ENCODE peak calls at places on chromosomes 5 and 9, in four cellular contexts. One of them, this sample, is unnamed.

GRCh38 chr9:131312246-131312645 is 22.7 kb downstream of the PLPP7 start:
- DNase-seq in PC-9: no peak
- DNase-seq in body of pancreas: no peak
- DNase-seq in naive thymus-derived CD4-positive, alpha-beta T cell: no peak
- DNase-seq in this sample: no peak

GRCh38 chr9:112751059-112751795 is 667 bp downstream of the SNX30 start:
- DNase-seq in PC-9: peak; percentile 69
- DNase-seq in body of pancreas: peak; percentile 35
- DNase-seq in naive thymus-derived CD4-positive, alpha-beta T cell: peak; percentile 17
- DNase-seq in this sample: peak; percentile 69

GRCh38 chr5:9173281-9174048 is 372.4 kb downstream of the SEMA5A start:
- DNase-seq in PC-9: peak; percentile 63
- DNase-seq in body of pancreas: no peak
- DNase-seq in naive thymus-derived CD4-positive, alpha-beta T cell: no peak
- DNase-seq in this sample: no peak

GRCh38 chr5:36398137-36398536 is 96.4 kb upstream of the RANBP3L start:
- DNase-seq in PC-9: no peak
- DNase-seq in body of pancreas: no peak
- DNase-seq in naive thymus-derived CD4-positive, alpha-beta T cell: no peak
- DNase-seq in this sample: no peak

GRCh38 chr5:177194278-177194677 is 60.7 kb downstream of the NSD1 start:
- DNase-seq in PC-9: peak; percentile 90
- DNase-seq in body of pancreas: no peak
- DNase-seq in naive thymus-derived CD4-positive, alpha-beta T cell: no peak
- DNase-seq in this sample: no peak

GRCh38 chr9:101235105-101235866 is 149.5 kb downstream of the BAAT start:
- DNase-seq in PC-9: no peak
- DNase-seq in body of pancreas: no peak
- DNase-seq in naive thymus-derived CD4-positive, alpha-beta T cell: no peak
- DNase-seq in this sample: no peak

GRCh38 chr9:21989440-21990189 is 4.6 kb downstream of the CDKN2A start:
- DNase-seq in PC-9: no peak
- DNase-seq in body of pancreas: no peak
- DNase-seq in naive thymus-derived CD4-positive, alpha-beta T cell: no peak
- DNase-seq in this sample: no peak

GRCh38 chr5:179805529-179806249 is 977 bp downstream of the MGAT4B start:
- DNase-seq in PC-9: no peak
- DNase-seq in body of pancreas: peak; percentile 50
- DNase-seq in naive thymus-derived CD4-positive, alpha-beta T cell: no peak
- DNase-seq in this sample: peak; percentile 75

GRCh38 chr5:154755361-154756202 is at the start of gene LARP1:
- DNase-seq in PC-9: no peak
- DNase-seq in body of pancreas: peak; percentile 46
- DNase-seq in naive thymus-derived CD4-positive, alpha-beta T cell: no peak
- DNase-seq in this sample: peak; percentile 61

GRCh38 chr9:32966036-32966435 is 35.4 kb downstream of the APTX start:
- DNase-seq in PC-9: no peak
- DNase-seq in body of pancreas: no peak
- DNase-seq in naive thymus-derived CD4-positive, alpha-beta T cell: no peak
- DNase-seq in this sample: no peak

GRCh38 chr9:134602547-134603362 is 38.8 kb upstream of the COL5A1 start:
- DNase-seq in PC-9: peak; percentile 83
- DNase-seq in body of pancreas: peak; percentile 39
- DNase-seq in naive thymus-derived CD4-positive, alpha-beta T cell: no peak
- DNase-seq in this sample: peak; percentile 49

GRCh38 chr5:171269717-171270116 is 39.3 kb upstream of the TLX3 start:
- DNase-seq in PC-9: peak; percentile 58
- DNase-seq in body of pancreas: no peak
- DNase-seq in naive thymus-derived CD4-positive, alpha-beta T cell: no peak
- DNase-seq in this sample: no peak

GRCh38 chr5:149005077-149005892 is 57.6 kb downstream of the SH3TC2 start:
- DNase-seq in PC-9: peak; percentile 75
- DNase-seq in body of pancreas: no peak
- DNase-seq in naive thymus-derived CD4-positive, alpha-beta T cell: no peak
- DNase-seq in this sample: no peak

GRCh38 chr9:21672140-21672539 is 130.3 kb upstream of the MTAP start:
- DNase-seq in PC-9: no peak
- DNase-seq in body of pancreas: no peak
- DNase-seq in naive thymus-derived CD4-positive, alpha-beta T cell: no peak
- DNase-seq in this sample: no peak

GRCh38 chr5:15992918-15993317 is 186.7 kb downstream of the MARCHF11 start:
- DNase-seq in PC-9: no peak
- DNase-seq in body of pancreas: no peak
- DNase-seq in naive thymus-derived CD4-positive, alpha-beta T cell: no peak
- DNase-seq in this sample: no peak

GRCh38 chr5:74977475-74977874 is 74.9 kb downstream of the GCNT4 start:
- DNase-seq in PC-9: no peak
- DNase-seq in body of pancreas: no peak
- DNase-seq in naive thymus-derived CD4-positive, alpha-beta T cell: no peak
- DNase-seq in this sample: no peak

GRCh38 chr5:40623480-40624420 is 56.0 kb upstream of the PTGER4 start:
- DNase-seq in PC-9: peak; percentile 32
- DNase-seq in body of pancreas: no peak
- DNase-seq in naive thymus-derived CD4-positive, alpha-beta T cell: peak; percentile 69
- DNase-seq in this sample: no peak

GRCh38 chr9:69204869-69205268 is 30.8 kb downstream of the TJP2 start:
- DNase-seq in PC-9: no peak
- DNase-seq in body of pancreas: no peak
- DNase-seq in naive thymus-derived CD4-positive, alpha-beta T cell: no peak
- DNase-seq in this sample: no peak

GRCh38 chr5:135343417-135343816 is 55.6 kb downstream of the MACROH2A1 start:
- DNase-seq in PC-9: no peak
- DNase-seq in body of pancreas: no peak
- DNase-seq in naive thymus-derived CD4-positive, alpha-beta T cell: no peak
- DNase-seq in this sample: no peak

GRCh38 chr5:170451764-170452365 is 52.0 kb upstream of the KCNIP1 start:
- DNase-seq in PC-9: peak; percentile 37
- DNase-seq in body of pancreas: no peak
- DNase-seq in naive thymus-derived CD4-positive, alpha-beta T cell: no peak
- DNase-seq in this sample: no peak

GRCh38 chr9:111271481-111272080 is 58.4 kb downstream of the OR2K2 start:
- DNase-seq in PC-9: no peak
- DNase-seq in body of pancreas: no peak
- DNase-seq in naive thymus-derived CD4-positive, alpha-beta T cell: no peak
- DNase-seq in this sample: no peak

GRCh38 chr9:96048116-96048953 is 172.8 kb downstream of the ERCC6L2 start:
- DNase-seq in PC-9: no peak
- DNase-seq in body of pancreas: peak; percentile 60
- DNase-seq in naive thymus-derived CD4-positive, alpha-beta T cell: no peak
- DNase-seq in this sample: peak; percentile 54

GRCh38 chr5:91382530-91383026 is 539 bp downstream of the ARRDC3 start:
- DNase-seq in PC-9: no peak
- DNase-seq in body of pancreas: peak; percentile 40
- DNase-seq in naive thymus-derived CD4-positive, alpha-beta T cell: peak; percentile 64
- DNase-seq in this sample: peak; percentile 26

GRCh38 chr9:33378121-33378795 is 24.1 kb downstream of the AQP7 start:
- DNase-seq in PC-9: no peak
- DNase-seq in body of pancreas: peak; percentile 8
- DNase-seq in naive thymus-derived CD4-positive, alpha-beta T cell: no peak
- DNase-seq in this sample: no peak

GRCh38 chr5:100746730-100747129 is 156.4 kb downstream of the ST8SIA4 start:
- DNase-seq in PC-9: no peak
- DNase-seq in body of pancreas: no peak
- DNase-seq in naive thymus-derived CD4-positive, alpha-beta T cell: no peak
- DNase-seq in this sample: no peak

GRCh38 chr9:87071473-87071872 is 124.2 kb upstream of the GAS1 start:
- DNase-seq in PC-9: peak; percentile 82
- DNase-seq in body of pancreas: no peak
- DNase-seq in naive thymus-derived CD4-positive, alpha-beta T cell: no peak
- DNase-seq in this sample: no peak

GRCh38 chr5:132695956-132696355 is 22.2 kb downstream of the IL4 start:
- DNase-seq in PC-9: no peak
- DNase-seq in body of pancreas: no peak
- DNase-seq in naive thymus-derived CD4-positive, alpha-beta T cell: no peak
- DNase-seq in this sample: no peak

GRCh38 chr5:31124906-31125305 is 68.6 kb upstream of the CDH6 start:
- DNase-seq in PC-9: no peak
- DNase-seq in body of pancreas: no peak
- DNase-seq in naive thymus-derived CD4-positive, alpha-beta T cell: no peak
- DNase-seq in this sample: no peak

GRCh38 chr5:154313360-154314017 is 123.0 kb downstream of the GALNT10 start:
- DNase-seq in PC-9: no peak
- DNase-seq in body of pancreas: no peak
- DNase-seq in naive thymus-derived CD4-positive, alpha-beta T cell: no peak
- DNase-seq in this sample: no peak

GRCh38 chr9:104895572-104895971 is 32.4 kb downstream of the ABCA1 start:
- DNase-seq in PC-9: no peak
- DNase-seq in body of pancreas: no peak
- DNase-seq in naive thymus-derived CD4-positive, alpha-beta T cell: no peak
- DNase-seq in this sample: no peak

GRCh38 chr5:124642148-124642547 is 104.3 kb downstream of the ZNF608 start:
- DNase-seq in PC-9: no peak
- DNase-seq in body of pancreas: no peak
- DNase-seq in naive thymus-derived CD4-positive, alpha-beta T cell: no peak
- DNase-seq in this sample: no peak
- H3K4me1 ChIP-seq in PC-9: no peaks in the 10 kb centered on the region
- H3K4me1 ChIP-seq in body of pancreas: peaks cover 18% of the 10 kb centered on the region
- H3K4me1 ChIP-seq in naive thymus-derived CD4-positive, alpha-beta T cell: no peaks in the 10 kb centered on the region
- H3K4me1 ChIP-seq in this sample: peaks cover 9% of the 10 kb centered on the region

GRCh38 chr5:142323480-142324376 is 1.1 kb downstream of the SPRY4 start:
- DNase-seq in PC-9: peak; percentile 54
- DNase-seq in body of pancreas: peak; percentile 17
- DNase-seq in naive thymus-derived CD4-positive, alpha-beta T cell: no peak
- DNase-seq in this sample: peak; percentile 35
- H3K4me3 ChIP-seq in PC-9: peak overlapping the region; percentile 82
- H3K4me3 ChIP-seq in body of pancreas: peak overlapping the region; percentile 6
- H3K4me3 ChIP-seq in naive thymus-derived CD4-positive, alpha-beta T cell: peak overlapping the region; percentile 62
- H3K4me3 ChIP-seq in this sample: peak overlapping the region; percentile 79

DNA sequence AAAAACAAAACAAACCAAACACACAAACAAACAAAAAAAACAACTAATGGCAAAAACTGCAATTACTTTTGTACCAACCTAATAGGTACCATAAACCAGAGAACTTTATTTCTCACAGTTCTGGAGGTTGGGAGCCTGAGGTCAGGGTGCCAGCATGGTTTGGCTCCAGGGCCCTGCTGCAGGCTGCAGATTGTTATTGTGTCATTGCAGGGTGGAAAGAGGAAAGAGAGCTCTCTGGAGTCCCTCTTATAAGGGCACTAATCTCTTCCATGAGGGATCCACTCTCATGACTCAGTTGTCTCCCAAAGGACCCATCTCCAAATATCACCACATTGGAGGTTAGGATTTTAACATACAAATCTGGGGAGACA is 64.9 kb upstream of the CPEB4 start:
- DNase-seq in PC-9: no peak
- DNase-seq in body of pancreas: no peak
- DNase-seq in naive thymus-derived CD4-positive, alpha-beta T cell: no peak
- DNase-seq in this sample: no peak
- H3K4me1 ChIP-seq in PC-9: peaks cover 59% of the 10 kb centered on the region
- H3K4me1 ChIP-seq in body of pancreas: peaks cover 48% of the 10 kb centered on the region
- H3K4me1 ChIP-seq in naive thymus-derived CD4-positive, alpha-beta T cell: no peaks in the 10 kb centered on the region
- H3K4me1 ChIP-seq in this sample: no peaks in the 10 kb centered on the region

GRCh38 chr9:120711841-120712538 is 2.3 kb downstream of the MEGF9 start:
- DNase-seq in PC-9: no peak
- DNase-seq in body of pancreas: no peak
- DNase-seq in naive thymus-derived CD4-positive, alpha-beta T cell: no peak
- DNase-seq in this sample: no peak
- H3K4me3 ChIP-seq in PC-9: peak overlapping the region; percentile 75
- H3K4me3 ChIP-seq in body of pancreas: no peak overlapping the region
- H3K4me3 ChIP-seq in naive thymus-derived CD4-positive, alpha-beta T cell: peak overlapping the region; percentile 85
- H3K4me3 ChIP-seq in this sample: peak overlapping the region; percentile 81

GRCh38 chr5:50745221-50745620 is 78.8 kb downstream of the PARP8 start:
- DNase-seq in PC-9: no peak
- DNase-seq in body of pancreas: no peak
- DNase-seq in naive thymus-derived CD4-positive, alpha-beta T cell: no peak
- DNase-seq in this sample: no peak

GRCh38 chr5:50749873-50750272 is 83.4 kb downstream of the PARP8 start:
- DNase-seq in PC-9: no peak
- DNase-seq in body of pancreas: no peak
- DNase-seq in naive thymus-derived CD4-positive, alpha-beta T cell: no peak
- DNase-seq in this sample: no peak

GRCh38 chr5:50752800-50753199 is 86.4 kb downstream of the PARP8 start:
- DNase-seq in PC-9: no peak
- DNase-seq in body of pancreas: no peak
- DNase-seq in naive thymus-derived CD4-positive, alpha-beta T cell: no peak
- DNase-seq in this sample: no peak

GRCh38 chr5:50751064-50751657 is 84.7 kb downstream of the PARP8 start:
- DNase-seq in PC-9: no peak
- DNase-seq in body of pancreas: peak; percentile 34
- DNase-seq in naive thymus-derived CD4-positive, alpha-beta T cell: peak; percentile 72
- DNase-seq in this sample: no peak

GRCh38 chr5:50749181-50749580 is 82.7 kb downstream of the PARP8 start:
- DNase-seq in PC-9: no peak
- DNase-seq in body of pancreas: no peak
- DNase-seq in naive thymus-derived CD4-positive, alpha-beta T cell: no peak
- DNase-seq in this sample: no peak
- H3K4me1 ChIP-seq in PC-9: no peaks in the 10 kb centered on the region
- H3K4me1 ChIP-seq in body of pancreas: peaks cover 15% of the 10 kb centered on the region
- H3K4me1 ChIP-seq in naive thymus-derived CD4-positive, alpha-beta T cell: peaks cover 45% of the 10 kb centered on the region
- H3K4me1 ChIP-seq in this sample: no peaks in the 10 kb centered on the region

GRCh38 chr9:16868706-16869105 is 1.8 kb downstream of the BNC2 start:
- DNase-seq in PC-9: no peak
- DNase-seq in body of pancreas: no peak
- DNase-seq in naive thymus-derived CD4-positive, alpha-beta T cell: no peak
- DNase-seq in this sample: no peak
- H3K4me3 ChIP-seq in PC-9: no peak overlapping the region
- H3K4me3 ChIP-seq in body of pancreas: no peak overlapping the region
- H3K4me3 ChIP-seq in naive thymus-derived CD4-positive, alpha-beta T cell: no peak overlapping the region
- H3K4me3 ChIP-seq in this sample: no peak overlapping the region